ENCODE peak calls at places on chromosomes 13 and 19, in seven cellular contexts. T is IMR-90, F is SK-N-SH, B is A549, N is HCT116, M is H1, Q is K562. P is an unnamed sample.

GRCh38 chr19:18417250-18418033 is 1.8 kb upstream of the SSBP4 start:
- DNase-seq in T (peak), F (peak), N (no peak), B (peak), Q (peak), M (peak), P (peak)

GRCh38 chr19:35459414-35460082 is 11.5 kb downstream of the FFAR2 start:
- DNase-seq in T (no peak), Q (no peak), M (no peak), F (peak), N (no peak), B (no peak), P (peak)

GRCh38 chr13:32032780-32033179 is 1.2 kb downstream of the FRY start:
- DNase-seq in N (no peak), M (no peak), F (no peak), B (no peak), T (no peak), Q (no peak), P (no peak)

GRCh38 chr19:13723206-13723605 is 41.1 kb upstream of the MRI1 start:
- DNase-seq in N (no peak), B (peak), T (peak), F (no peak), M (no peak), Q (no peak), P (no peak)

GRCh38 chr13:109998808-109999528 is 212.6 kb upstream of the IRS2 start:
- DNase-seq in T (peak), F (no peak), M (no peak), Q (no peak), B (peak), N (no peak), P (no peak)

GRCh38 chr13:67086260-67086659 is 143.9 kb downstream of the PCDH9 start:
- DNase-seq in Q (no peak), M (no peak), F (no peak), T (no peak), B (peak), N (no peak), P (no peak)

GRCh38 chr19:55692681-55693081 is 17.7 kb downstream of the EPN1 start:
- DNase-seq in F (no peak), M (no peak), N (no peak), T (no peak), B (no peak), Q (no peak), P (no peak)

GRCh38 chr19:15869873-15870272 is 28.0 kb downstream of the CYP4F2 start:
- DNase-seq in Q (no peak), M (no peak), T (no peak), N (no peak), F (no peak), B (no peak), P (no peak)

GRCh38 chr19:19345232-19345631 is 24.6 kb downstream of the MAU2 start:
- DNase-seq in B (no peak), N (no peak), T (no peak), Q (no peak), F (no peak), M (no peak), P (no peak)

GRCh38 chr13:110913322-110913721 is 1.5 kb downstream of the ANKRD10 start:
- DNase-seq in T (peak), M (no peak), N (no peak), Q (no peak), F (no peak), B (no peak), P (peak)

GRCh38 chr19:18322759-18323460 is at the start of gene LSM4:
- DNase-seq in F (peak), M (peak), B (peak), T (peak), N (peak), Q (peak), P (peak)

GRCh38 chr13:21934309-21934708 is 263.4 kb downstream of the FGF9 start:
- DNase-seq in B (no peak), F (no peak), M (no peak), Q (no peak), T (no peak), N (no peak), P (no peak)

GRCh38 chr13:102090532-102090931 is 311.3 kb downstream of the FGF14 start:
- DNase-seq in Q (no peak), F (no peak), N (no peak), B (no peak), M (no peak), T (no peak), P (no peak)

GRCh38 chr19:13401388-13401787 is 104.9 kb downstream of the CACNA1A start:
- DNase-seq in F (no peak), N (peak), Q (peak), M (peak), B (peak), T (peak), P (peak)

GRCh38 chr13:90415902-90416301 is 931.6 kb upstream of the MIR17HG start:
- DNase-seq in N (no peak), B (no peak), M (no peak), Q (no peak), T (no peak), F (no peak), P (no peak)

GRCh38 chr13:48334534-48335127 is 31.1 kb downstream of the RB1 start:
- DNase-seq in F (peak), Q (peak), B (peak), T (peak), M (no peak), N (peak), P (peak)

GRCh38 chr13:84126671-84127171 is 244.4 kb upstream of the SLITRK1 start:
- DNase-seq in F (no peak), B (no peak), T (no peak), N (no peak), Q (no peak), M (no peak), P (no peak)

GRCh38 chr13:38763446-38764381 is 76.8 kb downstream of the FREM2 start:
- DNase-seq in F (peak), M (no peak), T (peak), Q (peak), N (no peak), B (peak), P (peak)

GRCh38 chr19:13040232-13040915 is 45.1 kb downstream of the NFIX start:
- DNase-seq in N (no peak), M (no peak), B (no peak), T (no peak), F (no peak), Q (no peak), P (no peak)

GRCh38 chr13:98570929-98571372 is 6.0 kb downstream of the STK24 start:
- DNase-seq in M (no peak), F (no peak), N (peak), Q (peak), B (no peak), T (no peak), P (peak)

GRCh38 chr13:34070544-34071303 is 252.8 kb downstream of the RFC3 start:
- DNase-seq in F (no peak), B (no peak), M (no peak), Q (no peak), T (no peak), N (no peak), P (peak)

GRCh38 chr13:48320906-48321510 is 17.5 kb downstream of the RB1 start:
- DNase-seq in F (no peak), B (no peak), M (no peak), N (no peak), Q (no peak), T (no peak), P (no peak)

GRCh38 chr13:31088826-31089420 is 72.8 kb downstream of the HSPH1 start:
- DNase-seq in B (no peak), T (no peak), M (no peak), F (peak), Q (no peak), N (no peak), P (no peak)

GRCh38 chr19:36079389-36079788 is 24.7 kb downstream of the WDR62 start:
- DNase-seq in Q (no peak), B (no peak), M (no peak), F (no peak), T (no peak), N (no peak), P (no peak)

GRCh38 chr13:73358606-73359005 is 299.8 kb downstream of the KLF5 start:
- DNase-seq in F (no peak), B (no peak), Q (no peak), N (no peak), M (no peak), T (no peak), P (no peak)

GRCh38 chr13:27308941-27309340 is 38.3 kb downstream of the RASL11A start:
- DNase-seq in M (no peak), B (no peak), N (no peak), Q (no peak), T (no peak), F (no peak), P (no peak)

GRCh38 chr19:58401825-58402433 is 6.5 kb downstream of the RNF225 start:
- DNase-seq in B (no peak), N (no peak), M (no peak), F (no peak), T (no peak), Q (peak), P (no peak)

GRCh38 chr19:19613456-19613855 is 5.0 kb downstream of the PBX4 start:
- DNase-seq in N (peak), F (no peak), B (peak), Q (no peak), M (no peak), T (no peak), P (no peak)

GRCh38 chr13:95858286-95859075 is 181.5 kb downstream of the DNAJC3 start:
- DNase-seq in F (no peak), Q (no peak), M (no peak), T (peak), B (no peak), N (no peak), P (no peak)

GRCh38 chr13:95865080-95865597 is 188.1 kb downstream of the UGGT2 start:
- DNase-seq in B (no peak), T (no peak), F (no peak), Q (no peak), M (no peak), N (no peak), P (no peak)

DNA sequence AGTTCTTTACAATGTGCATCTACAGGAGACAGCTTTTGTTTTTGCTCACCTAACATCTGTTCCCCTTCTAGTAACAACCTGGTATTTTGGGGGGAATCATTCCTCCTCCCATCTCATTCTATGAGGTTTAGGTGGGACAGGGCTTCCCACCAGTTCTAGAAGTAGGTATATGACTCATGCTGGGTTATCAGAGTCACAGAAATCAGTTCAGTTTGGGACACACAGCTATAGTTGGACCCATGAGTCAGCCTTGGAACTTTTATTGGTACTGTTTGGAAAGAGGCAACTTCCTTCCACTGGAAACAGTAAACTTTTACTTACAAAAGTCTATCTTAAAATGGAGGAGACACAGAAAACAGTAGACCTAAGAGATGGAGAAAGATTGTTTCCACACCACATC is 185.5 kb downstream of the DNAJC3 start:
- DNase-seq in F (no peak), T (peak), B (no peak), N (no peak), M (no peak), Q (no peak), P (no peak)
- TF ChIP-seq RAD21 in F (no peak), T (no peak), B (no peak), N (no peak), M (no peak), Q (no peak), P (no peak)

DNA sequence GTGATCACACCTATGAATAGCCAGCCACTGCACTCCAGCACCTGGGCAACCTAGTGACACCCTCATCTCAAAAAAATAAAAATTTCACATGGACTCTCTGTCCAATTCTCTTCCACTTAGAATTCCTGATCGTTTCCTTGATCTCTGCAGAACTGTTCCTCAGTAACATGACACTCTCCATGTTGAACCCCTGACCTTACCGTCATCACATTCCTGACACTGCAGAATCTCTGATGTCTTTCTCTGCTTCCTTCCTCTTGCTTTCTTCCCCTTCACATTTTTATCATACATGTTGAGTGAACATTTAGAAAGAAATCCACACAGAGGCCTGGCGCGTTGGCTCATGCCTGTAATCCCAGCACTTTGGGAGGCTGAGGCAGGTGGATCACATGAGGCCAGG is 15.0 kb downstream of the ZNF114 start:
- DNase-seq in B (no peak), F (no peak), M (no peak), T (peak), N (no peak), Q (no peak), P (no peak)
- TF ChIP-seq RAD21 in B (no peak), F (no peak), M (no peak), T (no peak), N (no peak), Q (no peak), P (no peak)

GRCh38 chr19:22523940-22524339 is 101.8 kb upstream of the ZNF98 start:
- DNase-seq in M (no peak), B (no peak), F (no peak), Q (no peak), N (no peak), T (no peak), P (no peak)
- TF ChIP-seq RAD21 in M (no peak), B (no peak), F (no peak), Q (no peak), N (no peak), T (no peak), P (no peak)

DNA sequence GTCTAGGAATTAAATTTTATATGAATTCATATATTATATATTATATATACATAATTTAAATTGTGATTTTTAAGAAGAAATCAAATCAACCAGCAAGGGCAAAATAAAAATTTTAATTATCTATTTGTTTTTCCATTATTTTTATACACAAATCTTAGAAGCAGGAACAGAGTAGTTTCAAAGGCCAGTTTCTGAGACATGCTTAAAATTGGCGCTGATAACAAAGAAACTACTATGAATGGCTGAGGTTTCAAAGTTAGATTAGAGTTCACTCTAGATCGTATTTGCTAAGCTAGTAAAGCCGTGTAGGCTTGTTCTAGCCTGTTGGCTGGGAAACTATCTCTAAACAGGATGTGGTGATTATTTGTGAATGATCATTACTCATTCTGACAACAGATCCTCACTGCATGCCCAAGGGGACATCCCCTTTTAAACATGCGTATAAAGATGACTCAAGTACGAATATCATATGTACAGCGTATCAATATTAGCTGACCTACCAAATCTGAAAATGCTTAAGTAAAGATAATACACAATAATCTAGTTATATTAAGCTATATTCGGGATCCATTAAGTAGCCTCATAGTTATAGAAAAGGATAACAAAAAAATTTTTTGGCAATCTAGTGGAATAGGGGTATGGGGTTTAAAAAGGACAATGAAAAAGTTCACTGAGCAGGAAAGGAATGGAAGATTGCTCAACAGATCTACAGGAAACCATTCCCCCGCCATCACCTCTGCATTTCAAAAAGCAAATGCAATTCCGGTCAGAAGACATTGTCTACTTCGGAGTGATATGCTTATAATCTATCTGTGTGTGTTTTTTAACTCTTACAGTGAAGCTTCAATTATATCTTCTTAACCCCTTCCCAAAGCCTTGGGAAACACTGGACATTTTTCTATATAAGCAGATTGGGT is 150.1 kb downstream of the SHISA2 start:
- DNase-seq in M (no peak), Q (no peak), N (no peak), F (peak), B (peak), T (peak), P (peak)
- TF ChIP-seq RAD21 in M (no peak), Q (no peak), N (no peak), F (no peak), B (no peak), T (no peak), P (no peak)

GRCh38 chr19:50175924-50176323 is 12.8 kb upstream of the IZUMO2 start:
- DNase-seq in N (no peak), M (no peak), Q (no peak), B (peak), F (no peak), T (no peak), P (no peak)
- TF ChIP-seq RAD21 in N (no peak), M (no peak), Q (no peak), B (no peak), F (no peak), T (no peak), P (no peak)

DNA sequence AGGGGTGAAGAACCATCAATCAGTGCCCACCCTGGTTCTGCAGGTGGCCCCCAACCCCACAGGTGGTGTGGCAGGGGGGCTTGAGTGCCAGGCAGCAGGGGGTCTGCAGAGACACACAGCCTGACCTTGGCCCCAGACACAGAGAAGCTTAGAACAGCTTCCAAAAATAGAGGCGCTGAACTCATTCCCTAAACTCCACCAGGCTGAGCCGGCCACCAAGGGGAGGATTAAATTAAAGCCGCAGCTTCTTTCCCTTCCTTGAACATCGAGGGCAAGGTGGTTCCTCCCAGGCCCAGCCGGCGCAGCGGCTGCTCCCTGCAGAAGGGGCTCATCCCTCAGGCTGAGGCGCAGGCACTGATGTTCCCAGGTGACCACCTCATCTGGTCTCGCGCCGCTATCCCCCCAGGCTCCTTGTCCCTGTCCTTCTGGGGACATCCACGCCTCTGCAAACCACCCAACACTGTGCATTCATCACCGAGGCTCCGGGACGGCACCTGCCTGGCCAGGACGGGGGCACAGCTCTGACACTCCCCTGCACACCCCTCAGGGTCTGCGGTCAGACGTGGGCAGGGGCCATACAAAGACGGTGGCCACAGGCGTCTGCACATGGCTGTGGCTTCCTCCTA is 30.8 kb downstream of the LAMP1 start:
- DNase-seq in T (no peak), Q (no peak), F (peak), B (no peak), N (no peak), M (no peak), P (no peak)
- TF ChIP-seq RAD21 in T (no peak), Q (no peak), F (no peak), B (no peak), N (no peak), M (no peak), P (no peak)

GRCh38 chr19:6532244-6532999 is 1.6 kb downstream of the TNFSF9 start:
- DNase-seq in M (no peak), T (no peak), N (no peak), F (no peak), Q (peak), B (peak), P (no peak)
- TF ChIP-seq RAD21 in M (no peak), T (no peak), N (no peak), F (no peak), Q (no peak), B (no peak), P (no peak)

GRCh38 chr19:48636859-48637448 is at the start of gene DBP:
- DNase-seq in F (peak), M (peak), T (no peak), B (peak), Q (no peak), N (no peak), P (no peak)

GRCh38 chr19:48639483-48640375 is 2.5 kb upstream of the DBP start:
- DNase-seq in B (no peak), T (no peak), N (no peak), Q (peak), M (no peak), F (no peak), P (no peak)

GRCh38 chr19:48637948-48638830 is 1.0 kb upstream of the DBP start:
- DNase-seq in F (peak), Q (peak), B (peak), N (peak), T (peak), M (peak), P (peak)

GRCh38 chr19:48637449-48637947 is 319 bp upstream of the DBP start:
- DNase-seq in B (peak), F (peak), Q (peak), T (peak), M (peak), N (peak), P (peak)

DNA sequence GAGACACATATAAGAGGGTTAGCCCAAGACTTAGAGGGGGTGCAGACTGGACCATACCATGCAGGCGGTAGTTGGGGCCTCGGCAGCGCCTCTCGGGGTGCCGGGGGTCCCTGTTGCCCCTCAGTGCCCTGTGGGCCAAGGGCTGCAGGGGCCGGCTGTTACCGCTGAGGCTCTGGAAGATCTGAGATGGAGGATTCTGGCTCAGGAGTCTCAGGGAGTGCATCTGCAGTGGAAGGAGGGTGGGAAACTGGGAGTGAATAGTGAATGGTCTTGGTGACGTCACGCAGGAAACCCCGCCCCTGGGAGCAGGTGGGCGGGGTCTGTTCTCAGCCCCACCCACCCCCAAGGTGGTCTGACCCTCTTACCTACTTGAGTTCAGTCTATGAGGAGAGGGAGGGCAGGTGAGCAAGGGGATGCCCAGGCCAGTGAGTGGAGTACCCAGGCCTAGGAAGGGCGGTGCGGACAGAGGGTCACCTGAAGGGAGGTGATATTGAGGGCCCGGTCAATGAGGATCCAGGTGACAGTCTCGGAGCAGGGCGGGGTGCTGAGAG is 1.7 kb upstream of the DBP start:
- DNase-seq in M (peak), T (no peak), F (peak), N (no peak), B (no peak), Q (peak), P (no peak)
- TF ChIP-seq RAD21 in M (no peak), T (no peak), F (no peak), N (no peak), B (no peak), Q (no peak), P (no peak)